ENCODE peak calls at places on chromosomes 16 and 17, in four cellular contexts. R is HCT116, H is K562, G is H1. P is an unnamed sample.

GRCh38 chr17:51461578-51462004 is 201.2 kb downstream of the UTP18 start:
- DNase-seq in G (peak), H (peak), R (peak), P (peak)

GRCh38 chr17:79645022-79645776 is 34.3 kb upstream of the RBFOX3 start:
- DNase-seq in H (no peak), G (peak), R (no peak), P (no peak)

GRCh38 chr17:59620518-59621259 is 994 bp downstream of the CLTC start:
- DNase-seq in H (peak), R (peak), G (no peak), P (peak)

GRCh38 chr17:28398280-28398981 is 7.6 kb downstream of the SLC46A1 start:
- DNase-seq in R (no peak), H (no peak), G (no peak), P (peak)

GRCh38 chr17:20988001-20988641 is 54.7 kb downstream of the USP22 start:
- DNase-seq in G (no peak), R (no peak), H (no peak), P (no peak)

GRCh38 chr17:19339341-19339815 is 23.1 kb downstream of the B9D1 start:
- DNase-seq in R (no peak), G (no peak), H (no peak), P (no peak)

GRCh38 chr16:57009641-57010170 is 20.3 kb downstream of the NLRC5 start:
- DNase-seq in H (no peak), G (no peak), R (no peak), P (no peak)

GRCh38 chr16:89808453-89808939 is 8.0 kb downstream of the FANCA start:
- DNase-seq in H (no peak), R (no peak), G (no peak), P (no peak)

GRCh38 chr17:2222301-2222700 is 81.3 kb downstream of the SMG6 start:
- DNase-seq in R (no peak), G (no peak), H (no peak), P (no peak)

GRCh38 chr16:24980077-24980793 is 34.9 kb downstream of the ARHGAP17 start:
- DNase-seq in R (no peak), H (no peak), G (no peak), P (no peak)

GRCh38 chr17:50133769-50134099 is 3.8 kb upstream of the SAMD14 start:
- DNase-seq in H (no peak), G (no peak), R (no peak), P (no peak)

GRCh38 chr16:72783716-72784320 is 264.1 kb downstream of the ZFHX3 start:
- DNase-seq in H (no peak), G (no peak), R (no peak), P (peak)

GRCh38 chr17:12579245-12579644 is 86.4 kb upstream of the MYOCD start:
- DNase-seq in G (no peak), R (no peak), H (no peak), P (no peak)

GRCh38 chr16:4882633-4883285 is 35.5 kb downstream of the UBN1 start:
- DNase-seq in G (no peak), H (no peak), R (peak), P (no peak)

GRCh38 chr17:16971458-16972338 is at the start of gene TNFRSF13B:
- DNase-seq in H (no peak), R (no peak), G (peak), P (no peak)

GRCh38 chr16:1013593-1013900 is 32.0 kb downstream of the SOX8 start:
- DNase-seq in H (no peak), G (no peak), R (no peak), P (no peak)

GRCh38 chr17:72846399-72846798 is 246.1 kb downstream of the SLC39A11 start:
- DNase-seq in G (no peak), H (no peak), R (no peak), P (peak)

GRCh38 chr17:78933025-78933958 is 8.1 kb upstream of the TIMP2 start:
- DNase-seq in H (no peak), G (no peak), R (peak), P (peak)

DNA sequence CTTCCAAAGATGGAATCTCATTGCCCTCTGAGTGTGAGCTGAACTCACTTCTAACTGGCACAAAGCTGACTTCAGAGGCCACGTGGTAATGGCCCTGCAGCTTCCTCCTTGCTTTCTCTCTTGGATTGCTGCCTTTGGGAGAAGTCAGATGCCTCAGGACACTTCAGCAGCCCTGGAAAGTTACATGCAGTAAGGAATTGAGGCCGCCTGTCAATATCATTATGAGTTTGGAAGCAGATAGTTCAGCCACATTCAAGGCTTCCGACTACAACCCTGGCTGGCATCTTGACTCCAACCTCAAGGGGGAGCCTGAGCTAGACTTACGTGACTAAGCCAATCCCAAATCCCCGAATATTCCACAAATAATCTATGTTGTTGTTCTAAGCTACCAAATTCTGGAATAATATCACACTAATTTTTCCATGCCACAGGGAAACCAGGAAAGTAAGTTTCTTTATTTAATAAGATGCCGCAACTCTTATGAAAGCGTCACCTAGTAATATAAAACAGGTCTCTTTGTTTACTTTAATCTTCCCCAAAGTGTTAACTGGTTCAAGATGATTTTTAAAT is 13.6 kb downstream of the CEP20 start:
- DNase-seq in R (peak), H (peak), G (peak), P (peak)
- TF ChIP-seq RAD21 in R (peak), H (peak), G (peak), P (peak)

GRCh38 chr16:86679490-86679889 is 101.1 kb downstream of the FOXL1 start:
- DNase-seq in H (no peak), R (no peak), G (no peak), P (no peak)

GRCh38 chr16:86682219-86682904 is 104.0 kb downstream of the FOXL1 start:
- DNase-seq in H (no peak), R (no peak), G (no peak), P (no peak)

GRCh38 chr16:86680661-86681439 is 102.5 kb downstream of the FOXL1 start:
- DNase-seq in G (no peak), R (no peak), H (no peak), P (no peak)

GRCh38 chr16:86681440-86681838 is 103.1 kb downstream of the FOXL1 start:
- DNase-seq in H (no peak), R (no peak), G (no peak), P (no peak)

DNA sequence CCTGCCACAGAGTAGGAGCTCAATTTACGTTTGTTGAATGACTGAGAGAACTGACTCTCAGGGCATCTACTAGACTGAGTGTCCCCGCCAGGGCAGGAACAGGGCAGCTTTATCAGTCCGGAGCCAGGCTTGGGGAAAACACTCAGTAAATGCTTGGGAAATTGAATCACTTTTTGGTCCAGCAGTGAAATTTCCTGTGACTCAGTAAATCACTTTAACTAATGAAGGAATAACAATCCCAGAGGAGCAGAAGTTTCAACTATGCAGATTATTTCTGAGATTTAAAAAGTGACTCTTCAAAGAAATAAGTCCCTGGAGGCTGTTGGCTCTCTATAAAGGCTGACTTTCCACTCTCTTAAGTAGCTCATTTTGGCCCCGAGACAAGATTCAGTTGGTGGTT is 101.8 kb downstream of the FOXL1 start:
- DNase-seq in R (no peak), G (no peak), H (no peak), P (no peak)
- TF ChIP-seq FOSL1 in R (no peak), G (no peak), H (no peak), P (no peak)

GRCh38 chr17:61159415-61159814 is 240.2 kb upstream of the TBX2 start:
- DNase-seq in R (no peak), H (no peak), G (no peak), P (no peak)

GRCh38 chr17:61158372-61158771 is 241.3 kb upstream of the TBX2 start:
- DNase-seq in G (no peak), H (no peak), R (no peak), P (no peak)

GRCh38 chr17:61161615-61162134 is 238.0 kb upstream of the TBX2 start:
- DNase-seq in H (no peak), R (no peak), G (no peak), P (no peak)

GRCh38 chr17:61157246-61157887 is 242.3 kb upstream of the TBX2 start:
- DNase-seq in G (no peak), H (no peak), R (no peak), P (no peak)

DNA sequence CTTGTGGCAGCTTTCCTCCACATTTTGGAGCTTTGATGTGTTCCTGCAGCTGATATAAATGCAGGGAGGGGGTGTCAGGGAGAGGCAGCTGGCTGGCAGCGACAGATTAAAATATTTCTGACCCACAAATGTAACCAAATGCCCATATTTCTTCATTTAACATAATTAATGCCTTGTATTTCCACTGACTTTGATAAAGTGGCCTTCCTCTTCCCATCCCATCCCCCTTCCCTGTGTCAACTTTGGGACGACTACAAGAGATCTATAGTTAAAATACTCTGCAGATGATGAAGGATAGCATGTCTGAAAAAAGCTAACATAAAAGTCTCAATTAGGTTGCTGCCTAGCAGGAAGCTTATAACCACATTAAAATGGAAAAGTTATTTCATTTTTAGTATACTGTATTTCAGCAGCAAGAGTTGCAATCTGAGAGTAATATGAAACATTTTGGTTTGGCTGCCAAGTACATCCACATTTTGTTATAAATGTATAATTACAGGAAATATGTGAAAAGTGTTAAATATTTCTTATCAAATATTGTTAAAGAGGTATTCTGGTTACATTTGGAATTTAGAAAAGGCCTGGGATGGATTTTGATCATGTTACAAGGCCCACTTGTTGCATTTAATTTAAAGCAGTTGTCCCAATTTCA is 238.7 kb upstream of the TBX2 start:
- DNase-seq in H (no peak), G (no peak), R (no peak), P (no peak)
- TF ChIP-seq RAD21 in H (no peak), G (no peak), R (no peak), P (no peak)

GRCh38 chr17:74442291-74442669 is 10.4 kb downstream of the GPRC5C start:
- DNase-seq in R (no peak), G (no peak), H (no peak), P (no peak)

GRCh38 chr17:74443516-74444296 is 11.8 kb downstream of the GPRC5C start:
- DNase-seq in H (no peak), G (no peak), R (no peak), P (no peak)

GRCh38 chr17:74442670-74443515 is 11.0 kb downstream of the GPRC5C start:
- DNase-seq in G (peak), R (peak), H (peak), P (peak)

GRCh38 chr17:74439691-74440567 is 8.0 kb downstream of the GPRC5C start:
- DNase-seq in R (no peak), H (no peak), G (no peak), P (no peak)

DNA sequence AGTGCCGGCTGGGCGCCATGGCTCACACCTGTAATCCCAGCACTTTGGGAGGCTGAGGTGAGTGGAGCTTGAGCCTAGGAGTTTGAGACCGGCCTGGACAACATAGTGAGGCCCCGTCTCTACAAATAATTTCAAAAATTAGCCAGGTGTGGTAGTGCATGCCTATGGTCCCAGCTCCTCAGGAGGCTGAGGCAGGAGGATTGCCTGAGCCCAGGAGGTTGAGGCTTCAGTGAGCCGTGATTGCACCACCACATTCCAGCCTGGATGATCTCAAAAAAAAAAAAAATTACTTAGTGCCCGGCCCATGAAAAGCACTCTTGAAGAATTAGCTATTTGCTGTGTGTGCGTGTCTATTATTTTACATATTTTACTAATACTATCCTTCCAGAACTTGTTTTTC is 9.6 kb downstream of the GPRC5C start:
- DNase-seq in H (no peak), R (no peak), G (no peak), P (no peak)
- TF ChIP-seq FOSL1 in H (no peak), R (no peak), G (no peak), P (no peak)

DNA sequence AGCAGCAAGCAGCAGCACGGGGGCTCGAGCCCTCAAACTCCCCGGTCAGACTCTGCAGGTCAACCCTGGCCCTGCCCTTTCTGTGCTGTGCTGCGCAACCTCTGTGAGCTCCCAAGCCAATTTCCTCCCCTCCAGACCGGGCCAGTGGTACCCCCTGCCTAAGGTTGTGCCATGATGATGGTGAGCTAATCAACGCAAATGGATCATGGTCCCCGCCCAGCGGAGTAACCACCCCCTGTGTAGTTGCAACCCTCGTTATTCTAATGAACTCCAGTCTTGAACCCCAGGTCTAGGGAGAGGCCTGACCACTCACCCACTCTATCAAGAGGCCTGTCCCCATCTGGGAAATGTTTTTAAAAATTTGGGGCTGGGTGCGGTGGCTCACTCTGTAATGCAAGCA is 201.8 kb upstream of the FOXF1 start:
- DNase-seq in R (no peak), G (no peak), H (no peak), P (no peak)
- TF ChIP-seq RAD21 in R (no peak), G (no peak), H (no peak), P (no peak)

GRCh38 chr17:4895676-4896331 is 3.5 kb upstream of the C17orf107 start:
- DNase-seq in H (peak), G (peak), R (no peak), P (no peak)
- TF ChIP-seq FOSL1 in H (no peak), G (no peak), R (no peak), P (no peak)

GRCh38 chr17:75843577-75844529 is at the start of gene UNC13D:
- DNase-seq in H (peak), R (no peak), G (no peak), P (peak)
- TF ChIP-seq RAD21 in H (no peak), R (no peak), G (no peak), P (no peak)

DNA sequence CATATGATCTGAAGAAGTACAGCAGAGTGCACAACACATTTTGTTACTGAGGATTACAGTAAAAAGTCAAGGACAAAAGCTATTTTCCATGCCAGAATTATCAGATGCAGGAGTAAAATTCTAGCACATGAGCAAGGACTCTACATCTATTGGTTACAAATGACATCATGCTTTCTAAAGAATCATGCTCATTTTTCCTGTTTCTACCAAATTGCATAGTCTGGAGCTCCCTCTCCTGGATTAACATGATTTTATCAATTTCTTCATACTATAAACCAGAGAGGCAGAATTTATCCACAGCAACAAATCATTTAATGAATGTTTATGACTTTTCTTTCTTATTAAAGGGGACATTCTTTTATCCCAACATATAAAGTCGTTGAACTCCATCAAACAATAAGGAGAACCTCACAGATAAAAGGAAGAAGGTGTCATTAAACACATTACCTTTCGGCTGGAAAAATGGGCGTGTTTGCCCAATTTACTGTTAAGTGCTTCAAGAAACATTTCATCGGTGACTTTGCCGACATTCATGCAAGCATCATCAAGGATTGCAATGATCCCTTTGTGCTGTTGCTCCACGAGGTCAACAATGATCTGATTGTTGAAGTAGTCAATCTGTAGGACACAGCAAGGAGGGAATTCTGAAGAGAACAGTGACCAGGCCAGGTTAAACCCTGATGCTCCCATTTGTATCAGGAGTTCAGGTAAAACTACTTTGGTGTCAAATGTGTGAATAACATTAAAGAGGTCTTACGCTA is 121.7 kb downstream of the MYO1D start:
- DNase-seq in R (peak), G (no peak), H (peak), P (peak)
- TF ChIP-seq FOSL1 in R (no peak), G (no peak), H (no peak), P (no peak)

DNA sequence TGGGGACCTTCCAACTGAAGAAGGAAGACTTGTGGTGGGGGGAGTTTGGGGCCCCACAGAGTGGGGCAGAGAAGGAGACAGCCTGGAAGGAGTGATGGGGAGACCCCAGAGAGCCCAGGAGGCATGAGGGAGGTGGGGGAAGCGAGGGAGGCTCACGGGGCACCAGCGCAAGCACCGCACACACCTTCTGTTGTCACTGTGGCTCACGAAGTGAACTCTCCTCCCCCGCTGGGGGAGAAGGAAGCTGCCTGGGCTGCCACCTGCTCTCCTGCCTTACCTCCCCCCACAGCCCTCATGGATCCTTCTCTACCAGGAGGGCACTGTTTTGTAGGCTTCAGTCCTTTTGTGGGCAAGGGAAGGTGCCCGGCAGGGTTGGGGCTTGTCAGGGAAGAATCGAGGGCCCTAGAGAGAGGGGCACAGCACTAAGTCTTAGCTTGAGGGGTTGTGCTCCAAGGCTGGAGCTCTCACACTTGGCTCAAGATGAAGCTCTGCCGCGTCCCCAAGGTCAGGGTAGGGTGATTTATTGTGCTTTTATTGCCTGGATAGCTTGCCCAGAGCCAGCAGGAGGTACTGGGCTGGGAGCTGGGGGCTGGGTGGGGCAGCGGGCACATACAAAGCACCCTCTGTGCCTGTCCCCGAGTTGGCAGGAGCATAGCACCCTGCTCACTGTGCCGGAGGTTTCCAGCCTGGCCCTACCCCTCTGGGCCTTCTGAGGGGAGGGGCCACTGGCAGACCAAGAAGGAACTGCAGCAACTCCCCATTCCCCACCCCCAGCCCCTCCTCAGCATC is 4.6 kb upstream of the STARD3 start:
- DNase-seq in R (peak), H (no peak), G (no peak), P (no peak)
- TF ChIP-seq RAD21 in R (no peak), H (no peak), G (no peak), P (no peak)

GRCh38 chr16:83392743-83393142 is 415.0 kb upstream of the HSBP1 start:
- DNase-seq in H (no peak), G (no peak), R (no peak), P (no peak)
- TF ChIP-seq FOSL1 in H (no peak), G (no peak), R (no peak), P (no peak)